ENCODE peak calls at places on chromosomes 12 and 14, in seven cellular contexts. G, X, C, Y, R, L and B are unnamed samples.

GRCh38 chr12:96698521-96698920 is 208.5 kb upstream of the NEDD1 start:
- DNase-seq in G (no peak), X (no peak), C (no peak), Y (no peak), R (no peak), L (no peak), B (no peak)

GRCh38 chr12:107091381-107091780 is 2.0 kb downstream of the CRY1 start:
- DNase-seq in G (peak; percentile 76), X (peak; percentile 86), C (no peak), Y (no peak), R (peak; percentile 51), L (no peak), B (no peak)

GRCh38 chr12:72273499-72273837 is 1.3 kb downstream of the TRHDE start:
- DNase-seq in G (no peak), X (no peak), C (no peak), Y (no peak), R (no peak), L (no peak), B (no peak)

GRCh38 chr12:18551703-18552102 is 186.1 kb downstream of the PLCZ1 start:
- DNase-seq in G (no peak), X (no peak), C (no peak), Y (no peak), R (no peak), L (no peak), B (no peak)

GRCh38 chr12:1220127-1221092 is 229.4 kb downstream of the ERC1 start:
- DNase-seq in G (no peak), X (no peak), C (no peak), Y (no peak), R (no peak), L (no peak), B (no peak)

GRCh38 chr12:27969901-27970390 is 2.6 kb downstream of the PTHLH start:
- DNase-seq in G (no peak), X (peak; percentile 73), C (no peak), Y (peak; percentile 84), R (peak; percentile 55), L (no peak), B (no peak)

GRCh38 chr12:52817003-52817698 is 3.2 kb upstream of the KRT4 start:
- DNase-seq in G (no peak), X (no peak), C (no peak), Y (no peak), R (no peak), L (no peak), B (no peak)

GRCh38 chr12:92503977-92504966 is 198.5 kb upstream of the PLEKHG7 start:
- DNase-seq in G (no peak), X (no peak), C (no peak), Y (no peak), R (peak; percentile 5), L (no peak), B (no peak)

GRCh38 chr14:85701763-85702162 is 171.8 kb downstream of the FLRT2 start:
- DNase-seq in G (no peak), X (no peak), C (no peak), Y (no peak), R (peak; percentile 33), L (no peak), B (no peak)

GRCh38 chr12:26833692-26834168 is 736 bp upstream of the ITPR2 start:
- DNase-seq in G (peak; percentile 51), X (peak; percentile 69), C (peak; percentile 19), Y (peak; percentile 85), R (peak; percentile 85), L (peak; percentile 20), B (peak; percentile 11)

GRCh38 chr14:61620130-61620946 is 75.0 kb upstream of the HIF1A start:
- DNase-seq in G (peak; percentile 96), X (peak; percentile 98), C (no peak), Y (no peak), R (peak; percentile 80), L (no peak), B (no peak)

GRCh38 chr14:23028800-23029199 is 5.9 kb downstream of the PSMB5 start:
- DNase-seq in G (no peak), X (no peak), C (peak; percentile 56), Y (no peak), R (no peak), L (no peak), B (no peak)

GRCh38 chr12:47218191-47218654 is 138.5 kb upstream of the AMIGO2 start:
- DNase-seq in G (no peak), X (no peak), C (no peak), Y (no peak), R (no peak), L (no peak), B (no peak)

GRCh38 chr12:30152705-30153104 is 369.0 kb upstream of the TMTC1 start:
- DNase-seq in G (no peak), X (no peak), C (no peak), Y (no peak), R (no peak), L (no peak), B (no peak)

GRCh38 chr12:2306012-2306411 is 253.2 kb downstream of the CACNA1C start:
- DNase-seq in G (no peak), X (no peak), C (no peak), Y (peak; percentile 73), R (no peak), L (no peak), B (no peak)

GRCh38 chr12:57461326-57461903 is 1.8 kb downstream of the GLI1 start:
- DNase-seq in G (peak; percentile 52), X (peak; percentile 49), C (no peak), Y (peak; percentile 97), R (peak; percentile 72), L (no peak), B (peak; percentile 41)

GRCh38 chr12:116749884-116750283 is 11.8 kb downstream of the RNFT2 start:
- DNase-seq in G (no peak), X (no peak), C (no peak), Y (peak; percentile 19), R (no peak), L (no peak), B (no peak)

GRCh38 chr14:48970995-48971394 is 615.2 kb downstream of the RPS29 start:
- DNase-seq in G (no peak), X (peak; percentile 3), C (no peak), Y (no peak), R (peak; percentile 47), L (no peak), B (no peak)

GRCh38 chr12:46490635-46491034 is 118.1 kb upstream of the SLC38A2 start:
- DNase-seq in G (peak; percentile 93), X (peak; percentile 72), C (no peak), Y (no peak), R (peak; percentile 45), L (no peak), B (no peak)

GRCh38 chr14:26394114-26394855 is 203.5 kb downstream of the NOVA1 start:
- DNase-seq in G (peak; percentile 54), X (peak; percentile 61), C (no peak), Y (peak; percentile 34), R (peak; percentile 8), L (no peak), B (no peak)

GRCh38 chr14:59582845-59583509 is 6.4 kb upstream of the CCDC175 start:
- DNase-seq in G (no peak), X (no peak), C (no peak), Y (peak; percentile 67), R (peak; percentile 17), L (no peak), B (no peak)

GRCh38 chr14:30655124-30655523 is 33.0 kb downstream of the SCFD1 start:
- DNase-seq in G (peak; percentile 20), X (no peak), C (no peak), Y (no peak), R (peak; percentile 30), L (no peak), B (no peak)

GRCh38 chr12:2064078-2064507 is 11.3 kb downstream of the CACNA1C start:
- DNase-seq in G (no peak), X (peak; percentile 71), C (peak; percentile 10), Y (no peak), R (peak; percentile 31), L (no peak), B (no peak)

DNA sequence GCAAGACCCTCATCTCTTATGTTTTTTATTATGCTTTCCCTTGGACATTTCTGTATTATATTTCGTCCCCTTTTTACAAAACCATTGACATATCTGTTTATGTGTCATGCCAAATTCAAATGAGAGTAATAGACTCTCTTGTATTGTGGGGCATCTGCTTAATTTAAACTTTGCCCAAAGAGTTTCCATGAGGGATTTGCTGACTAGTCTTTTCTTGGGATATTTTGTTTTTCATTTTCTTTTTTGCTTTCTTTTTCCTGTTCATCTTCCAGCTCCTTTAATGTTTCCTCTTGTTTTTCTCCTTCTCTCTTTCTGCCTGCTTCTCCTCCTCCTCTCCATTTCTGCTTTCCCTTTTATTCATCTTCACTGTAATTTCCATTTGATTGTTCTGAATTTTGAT is 13.8 kb upstream of the ZNF26 start:
- DNase-seq in G (no peak), X (no peak), C (no peak), Y (no peak), R (no peak), L (no peak), B (no peak)
- H3K9me3 ChIP-seq in G (no peaks in the 10 kb centered on the region), X (no peaks in the 10 kb centered on the region), C (no peaks in the 10 kb centered on the region), Y (peaks cover 58% of the 10 kb centered on the region), R (peaks cover 55% of the 10 kb centered on the region), L (peaks cover 12% of the 10 kb centered on the region), B (no peaks in the 10 kb centered on the region)

GRCh38 chr14:76654573-76654955 is 106.7 kb upstream of the VASH1 start:
- DNase-seq in G (no peak), X (peak; percentile 8), C (no peak), Y (peak; percentile 34), R (no peak), L (no peak), B (no peak)

GRCh38 chr14:76653875-76654572 is 107.2 kb upstream of the VASH1 start:
- DNase-seq in G (no peak), X (no peak), C (no peak), Y (no peak), R (no peak), L (no peak), B (no peak)

GRCh38 chr14:76655331-76655730 is 105.9 kb upstream of the VASH1 start:
- DNase-seq in G (no peak), X (no peak), C (no peak), Y (no peak), R (no peak), L (no peak), B (no peak)

GRCh38 chr14:76647699-76648298 is 113.5 kb upstream of the VASH1 start:
- DNase-seq in G (peak; percentile 64), X (peak; percentile 74), C (no peak), Y (peak; percentile 62), R (peak; percentile 41), L (no peak), B (no peak)

GRCh38 chr14:76651410-76652055 is 109.7 kb upstream of the VASH1 start:
- DNase-seq in G (no peak), X (no peak), C (no peak), Y (no peak), R (no peak), L (no peak), B (no peak)
- H3K9me3 ChIP-seq in G (no peaks in the 10 kb centered on the region), X (no peaks in the 10 kb centered on the region), C (no peaks in the 10 kb centered on the region), Y (no peaks in the 10 kb centered on the region), R (no peaks in the 10 kb centered on the region), L (no peaks in the 10 kb centered on the region), B (no peaks in the 10 kb centered on the region)

DNA sequence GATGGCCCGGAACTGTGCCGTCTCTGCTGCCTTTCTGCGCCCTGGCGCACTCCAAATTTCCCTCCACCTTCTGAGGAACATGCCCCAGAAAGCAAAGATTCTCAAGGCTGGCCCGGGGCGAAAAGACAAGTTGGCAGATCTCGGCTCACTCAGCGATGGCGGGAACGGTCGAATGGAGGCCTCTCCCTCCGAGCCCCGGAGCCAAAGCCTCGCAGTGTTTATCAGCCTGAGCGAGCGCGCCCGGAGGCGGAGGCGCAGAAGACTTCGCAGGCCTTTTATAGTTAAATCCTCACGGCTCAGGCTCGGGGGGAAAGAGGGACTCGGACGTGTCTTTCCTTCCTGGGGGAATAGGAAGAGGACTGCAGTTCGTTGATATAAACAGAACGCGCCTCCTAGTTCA is 5.5 kb downstream of the TBX5 start:
- DNase-seq in G (no peak), X (peak; percentile 38), C (no peak), Y (peak; percentile 62), R (no peak), L (no peak), B (no peak)
- H3K9me3 ChIP-seq in G (no peaks in the 10 kb centered on the region), X (no peaks in the 10 kb centered on the region), C (no peaks in the 10 kb centered on the region), Y (no peaks in the 10 kb centered on the region), R (no peaks in the 10 kb centered on the region), L (no peaks in the 10 kb centered on the region), B (no peaks in the 10 kb centered on the region)

GRCh38 chr14:36511981-36512584 is 7.9 kb downstream of the NKX2-1 start:
- DNase-seq in G (no peak), X (no peak), C (no peak), Y (no peak), R (no peak), L (no peak), B (no peak)
- H3K9me3 ChIP-seq in G (no peaks in the 10 kb centered on the region), X (no peaks in the 10 kb centered on the region), C (no peaks in the 10 kb centered on the region), Y (no peaks in the 10 kb centered on the region), R (peaks cover 16% of the 10 kb centered on the region), L (no peaks in the 10 kb centered on the region), B (no peaks in the 10 kb centered on the region)